ENCODE peak calls at places on chromosome 22, in nine cellular contexts. E is tibial artery, G is fibroblast of lung, Y is spleen, P is H9, S is IMR-90, X is psoas muscle, I is body of pancreas, A is mammary epithelial cell. F is an unnamed sample. For H3K27me3, the result is how much of the 10 kb centered on the place peaks cover.

GRCh38 chr22:33492210-33492651 is 428.0 kb downstream of the LARGE1 start:
- DNase-seq in E (no peak), G (no peak), Y (no peak), P (no peak), S (no peak), X (no peak), I (no peak), A (no peak), F (no peak)

GRCh38 chr22:24435861-24436351 is 8.5 kb downstream of the ADORA2A start:
- DNase-seq in E (no peak), G (no peak), Y (peak), P (no peak), S (peak), X (peak), I (no peak), A (no peak), F (no peak)

GRCh38 chr22:23217171-23218052 is 37.1 kb downstream of the BCR start:
- DNase-seq in E (no peak), G (no peak), Y (peak), P (no peak), S (no peak), X (no peak), I (no peak), A (no peak), F (no peak)

GRCh38 chr22:27206001-27206746 is 548.8 kb downstream of the MIAT start:
- DNase-seq in E (no peak), G (peak), Y (no peak), P (no peak), S (peak), X (no peak), I (no peak), A (peak), F (no peak)

GRCh38 chr22:21827628-21828267 is 39.7 kb downstream of the MAPK1 start:
- DNase-seq in E (no peak), G (no peak), Y (no peak), P (no peak), S (no peak), X (no peak), I (no peak), A (no peak), F (no peak)

GRCh38 chr22:44489026-44489425 is 9.0 kb downstream of the RTL6 start:
- DNase-seq in E (no peak), G (no peak), Y (no peak), P (no peak), S (no peak), X (no peak), I (no peak), A (no peak), F (no peak)

GRCh38 chr22:30564766-30565118 is 9.7 kb downstream of the GAL3ST1 start:
- DNase-seq in E (no peak), G (no peak), Y (no peak), P (peak), S (no peak), X (no peak), I (no peak), A (no peak), F (no peak)

GRCh38 chr22:27135582-27135981 is 478.2 kb downstream of the MIAT start:
- DNase-seq in E (no peak), G (peak), Y (no peak), P (no peak), S (peak), X (no peak), I (no peak), A (no peak), F (no peak)

DNA sequence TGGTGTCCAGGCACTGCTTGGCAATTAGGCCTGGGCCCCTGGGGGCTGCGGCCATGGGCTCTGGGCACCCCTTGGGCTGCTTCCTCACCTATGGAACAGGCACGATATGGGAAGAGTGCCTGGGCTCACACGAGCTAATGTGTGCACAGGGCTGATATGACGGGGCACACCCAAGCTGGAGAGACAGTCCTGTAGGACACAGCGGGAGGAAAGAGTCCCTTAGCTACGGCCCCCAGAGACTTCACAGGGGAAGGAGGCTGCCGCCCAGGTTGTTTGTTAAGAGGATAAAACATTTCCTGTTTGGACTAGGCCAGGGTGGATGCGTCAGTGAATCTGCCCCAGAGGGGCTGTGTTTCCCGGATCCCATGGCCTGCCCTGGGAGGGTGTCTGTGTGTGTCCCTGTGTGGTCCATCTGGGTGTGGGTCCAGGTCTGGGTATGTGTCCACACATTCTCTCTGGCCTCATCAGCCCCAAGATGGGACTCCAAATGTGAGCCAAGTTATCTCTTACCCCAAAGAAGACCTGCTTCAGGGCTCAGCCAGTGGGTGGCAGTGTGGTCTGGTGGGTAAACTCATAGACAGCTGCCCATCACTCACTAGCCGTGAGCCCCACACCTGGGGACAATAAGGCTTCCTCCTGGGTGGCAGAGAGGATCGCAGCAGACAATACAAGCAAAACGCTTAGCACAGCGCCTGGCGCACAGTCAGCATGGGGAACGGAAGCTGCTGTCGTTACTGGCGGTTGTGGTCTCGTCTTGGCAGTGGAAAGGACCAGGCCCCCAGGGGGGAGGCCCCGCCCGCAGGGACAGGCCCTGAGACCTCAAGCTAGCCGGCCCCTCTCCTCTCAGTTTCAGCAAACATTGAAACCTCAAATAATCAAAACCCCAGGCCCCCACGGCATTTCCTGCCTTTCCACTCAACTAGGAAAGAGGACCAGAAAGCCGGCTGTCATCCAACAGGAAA is 3.2 kb upstream of the EMID1 start:
- DNase-seq in E (peak), G (peak), Y (peak), P (peak), S (peak), X (peak), I (peak), A (no peak), F (peak)
- TF ChIP-seq CTCF in E (no peak), G (peak), Y (peak), P (peak), S (peak), X (peak), I (peak), A (peak), F (peak)

DNA sequence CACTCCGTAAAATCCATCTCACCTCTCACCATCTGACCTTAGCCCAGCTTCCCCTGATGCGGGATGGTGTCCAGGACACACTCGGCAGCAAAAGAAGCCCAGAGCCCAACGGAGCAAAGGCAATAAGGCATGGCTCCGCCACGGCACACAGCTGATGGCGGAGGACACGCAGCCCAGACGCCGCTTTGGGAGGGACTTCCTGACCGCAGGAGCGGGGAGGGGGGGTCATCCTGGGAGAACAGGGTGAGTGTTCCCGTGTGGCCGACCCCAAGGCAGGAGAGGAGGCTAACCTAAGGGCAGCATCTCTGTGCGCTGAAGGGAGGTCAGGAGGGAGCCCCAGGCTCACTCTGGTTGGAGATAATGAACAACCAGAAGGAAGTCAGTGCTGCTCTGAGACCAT is 71.3 kb downstream of the TRMU start:
- DNase-seq in E (no peak), G (no peak), Y (no peak), P (no peak), S (no peak), X (no peak), I (no peak), A (no peak), F (no peak)
- H3K27ac ChIP-seq in E (no peak), G (no peak), Y (no peak), P (no peak), S (no peak), X (no peak), I (no peak), A (no peak), F (no peak)

DNA sequence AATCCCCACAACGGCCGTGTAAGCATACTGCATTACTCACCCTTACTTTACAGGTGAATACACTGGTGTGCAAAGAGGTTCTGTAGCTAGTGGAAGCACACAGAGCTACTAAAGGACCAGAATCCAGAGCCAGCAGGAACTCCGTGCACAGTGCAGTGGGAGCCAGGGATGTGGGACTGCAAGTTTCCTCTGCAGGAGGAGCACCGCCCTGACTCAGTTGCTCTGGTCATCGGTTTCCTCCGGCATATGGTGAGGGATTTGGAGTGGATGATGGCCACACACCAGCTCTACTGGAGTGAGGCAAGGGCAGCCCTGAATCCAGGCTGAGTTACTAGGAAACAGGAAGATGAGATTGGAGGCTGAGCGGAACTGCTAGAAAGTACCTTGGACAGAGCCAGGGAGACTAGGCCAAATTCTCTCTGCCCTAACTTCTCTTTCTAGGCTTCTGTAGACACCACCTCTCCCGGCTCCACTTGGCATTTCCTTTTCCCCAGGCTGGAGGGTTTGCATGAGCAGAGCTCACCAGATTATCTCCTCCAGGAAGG is 18.2 kb upstream of the C22orf42 start:
- DNase-seq in E (no peak), G (no peak), Y (no peak), P (no peak), S (no peak), X (no peak), I (no peak), A (no peak), F (no peak)
- H3K27me3 ChIP-seq in E (under half), G (under half), Y (half or more), P (under half), S (under half), X (under half), I (under half), A (under half), F (under half)

GRCh38 chr22:20173720-20174119 is 22.9 kb upstream of the CCDC188 start:
- DNase-seq in E (no peak), G (no peak), Y (no peak), P (no peak), S (no peak), X (no peak), I (no peak), A (no peak), F (peak)

GRCh38 chr22:20173246-20173645 is 22.4 kb upstream of the CCDC188 start:
- DNase-seq in E (no peak), G (no peak), Y (no peak), P (no peak), S (no peak), X (no peak), I (no peak), A (no peak), F (no peak)

GRCh38 chr22:20176421-20177060 is 25.7 kb upstream of the CCDC188 start:
- DNase-seq in E (no peak), G (no peak), Y (no peak), P (no peak), S (no peak), X (no peak), I (no peak), A (no peak), F (no peak)

GRCh38 chr22:20175597-20175900 is 24.7 kb upstream of the CCDC188 start:
- DNase-seq in E (no peak), G (peak), Y (no peak), P (no peak), S (peak), X (no peak), I (no peak), A (no peak), F (no peak)

DNA sequence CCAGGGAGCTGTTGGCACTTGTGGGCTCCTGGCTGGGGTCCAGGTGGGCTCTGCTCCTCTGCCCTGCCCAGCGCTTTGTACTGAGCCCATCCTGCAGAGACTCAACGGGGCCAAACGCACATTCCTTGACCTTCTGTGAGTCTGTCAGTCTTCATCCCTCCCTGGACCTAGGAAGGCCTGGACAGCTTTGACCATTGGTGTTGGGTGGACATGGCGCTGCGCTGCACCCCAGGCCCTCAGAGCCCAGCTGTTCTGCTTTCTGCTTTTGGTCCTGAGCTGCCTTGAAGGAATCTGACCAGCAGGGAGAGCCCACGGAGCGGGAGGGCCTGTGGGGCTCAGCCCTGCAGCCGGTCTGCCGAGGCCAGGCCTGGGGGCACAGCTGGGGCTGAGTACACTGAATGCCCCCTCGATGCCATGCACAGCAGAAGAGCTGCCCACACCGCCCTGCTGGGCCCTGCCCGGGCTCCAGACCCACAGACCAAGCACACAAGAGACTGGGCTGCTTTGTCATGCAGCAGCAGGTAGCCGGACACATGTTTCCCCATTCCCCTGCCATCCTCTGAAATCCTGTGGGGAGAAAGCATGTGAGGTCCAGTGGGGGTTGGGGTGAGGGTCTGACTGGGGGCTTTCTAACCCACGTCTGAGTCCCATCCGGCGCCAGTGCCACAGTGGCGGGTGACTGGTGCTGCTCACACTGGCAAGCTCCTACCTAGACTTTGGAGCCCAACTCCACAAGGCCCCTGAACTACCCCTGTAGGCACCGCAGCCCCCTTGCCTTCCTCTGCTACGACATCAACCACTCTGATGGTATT is 24.1 kb upstream of the CCDC188 start:
- DNase-seq in E (no peak), G (peak), Y (no peak), P (no peak), S (peak), X (no peak), I (no peak), A (no peak), F (peak)
- TF ChIP-seq CTCF in E (no peak), G (peak), Y (peak), P (peak), S (peak), X (no peak), I (peak), A (peak), F (peak)

GRCh38 chr22:17501679-17502285 is 61.5 kb upstream of the SLC25A18 start:
- DNase-seq in E (no peak), G (peak), Y (no peak), P (no peak), S (peak), X (no peak), I (peak), A (peak), F (peak)
- H3K27ac ChIP-seq in E (no peak), G (no peak), Y (no peak), P (no peak), S (no peak), X (peak), I (no peak), A (no peak), F (no peak)